ENCODE peak calls at places on chromosomes 4 and X, in nine cellular contexts. One of them, this sample, is unnamed.

GRCh38 chrX:121876316-121876715 is 828.9 kb downstream of the GLUD2 start:
- DNase-seq in heart left ventricle: no peak
- DNase-seq in HCT116: no peak
- DNase-seq in breast epithelium: no peak
- DNase-seq in IMR-90: no peak
- DNase-seq in spleen: no peak
- DNase-seq in esophagus squamous epithelium: no peak
- DNase-seq in upper lobe of left lung: no peak
- DNase-seq in transverse colon: no peak
- DNase-seq in this sample: no peak

GRCh38 chr4:99078336-99078735 is 10.3 kb downstream of the ADH5 start:
- DNase-seq in IMR-90: no peak
- DNase-seq in heart left ventricle: no peak
- DNase-seq in esophagus squamous epithelium: no peak
- DNase-seq in spleen: no peak
- DNase-seq in breast epithelium: no peak
- DNase-seq in HCT116: no peak
- DNase-seq in transverse colon: no peak
- DNase-seq in upper lobe of left lung: no peak
- DNase-seq in this sample: no peak

GRCh38 chr4:163554870-163555465 is 60.5 kb downstream of the TMA16 start:
- DNase-seq in HCT116: no peak
- DNase-seq in breast epithelium: no peak
- DNase-seq in spleen: no peak
- DNase-seq in IMR-90: peak; percentile 32
- DNase-seq in heart left ventricle: no peak
- DNase-seq in transverse colon: no peak
- DNase-seq in upper lobe of left lung: no peak
- DNase-seq in esophagus squamous epithelium: no peak
- DNase-seq in this sample: no peak

GRCh38 chr4:152220201-152220666 is 315.7 kb downstream of the FBXW7 start:
- DNase-seq in transverse colon: no peak
- DNase-seq in spleen: no peak
- DNase-seq in upper lobe of left lung: no peak
- DNase-seq in esophagus squamous epithelium: no peak
- DNase-seq in HCT116: no peak
- DNase-seq in breast epithelium: no peak
- DNase-seq in heart left ventricle: no peak
- DNase-seq in IMR-90: no peak
- DNase-seq in this sample: no peak

GRCh38 chr4:8319731-8320385 is 50.3 kb downstream of the HTRA3 start:
- DNase-seq in heart left ventricle: peak; percentile 85
- DNase-seq in IMR-90: no peak
- DNase-seq in esophagus squamous epithelium: no peak
- DNase-seq in HCT116: no peak
- DNase-seq in spleen: peak; percentile 79
- DNase-seq in breast epithelium: no peak
- DNase-seq in transverse colon: peak; percentile 25
- DNase-seq in upper lobe of left lung: no peak
- DNase-seq in this sample: no peak

GRCh38 chr4:165698272-165698671 is 174.8 kb upstream of the TLL1 start:
- DNase-seq in IMR-90: no peak
- DNase-seq in heart left ventricle: no peak
- DNase-seq in upper lobe of left lung: no peak
- DNase-seq in breast epithelium: no peak
- DNase-seq in HCT116: no peak
- DNase-seq in transverse colon: no peak
- DNase-seq in spleen: no peak
- DNase-seq in esophagus squamous epithelium: no peak
- DNase-seq in this sample: no peak

GRCh38 chr4:48180234-48180633 is 46.2 kb upstream of the TXK start:
- DNase-seq in IMR-90: peak; percentile 4
- DNase-seq in heart left ventricle: no peak
- DNase-seq in upper lobe of left lung: no peak
- DNase-seq in transverse colon: no peak
- DNase-seq in spleen: no peak
- DNase-seq in breast epithelium: no peak
- DNase-seq in esophagus squamous epithelium: no peak
- DNase-seq in HCT116: no peak
- DNase-seq in this sample: no peak

GRCh38 chr4:53484911-53485459 is 106.3 kb downstream of the LNX1 start:
- DNase-seq in esophagus squamous epithelium: no peak
- DNase-seq in HCT116: no peak
- DNase-seq in breast epithelium: no peak
- DNase-seq in transverse colon: no peak
- DNase-seq in upper lobe of left lung: no peak
- DNase-seq in IMR-90: no peak
- DNase-seq in spleen: no peak
- DNase-seq in heart left ventricle: no peak
- DNase-seq in this sample: no peak

GRCh38 chr4:145845118-145845517 is 93.5 kb downstream of the ZNF827 start:
- DNase-seq in IMR-90: no peak
- DNase-seq in esophagus squamous epithelium: no peak
- DNase-seq in transverse colon: no peak
- DNase-seq in spleen: no peak
- DNase-seq in HCT116: no peak
- DNase-seq in breast epithelium: no peak
- DNase-seq in heart left ventricle: no peak
- DNase-seq in upper lobe of left lung: no peak
- DNase-seq in this sample: no peak

GRCh38 chrX:27086221-27086620 is 376.9 kb downstream of the PPP4R3C start:
- DNase-seq in spleen: no peak
- DNase-seq in transverse colon: no peak
- DNase-seq in upper lobe of left lung: no peak
- DNase-seq in breast epithelium: no peak
- DNase-seq in heart left ventricle: no peak
- DNase-seq in HCT116: no peak
- DNase-seq in esophagus squamous epithelium: no peak
- DNase-seq in IMR-90: no peak
- DNase-seq in this sample: no peak

GRCh38 chr4:88818650-88819470 is 121.2 kb upstream of the NAP1L5 start:
- DNase-seq in spleen: no peak
- DNase-seq in upper lobe of left lung: peak; percentile 60
- DNase-seq in transverse colon: peak; percentile 71
- DNase-seq in heart left ventricle: peak; percentile 32
- DNase-seq in esophagus squamous epithelium: no peak
- DNase-seq in breast epithelium: no peak
- DNase-seq in HCT116: peak; percentile 31
- DNase-seq in IMR-90: peak; percentile 59
- DNase-seq in this sample: no peak

GRCh38 chr4:88820723-88821368 is 123.2 kb upstream of the NAP1L5 start:
- DNase-seq in spleen: no peak
- DNase-seq in transverse colon: no peak
- DNase-seq in upper lobe of left lung: no peak
- DNase-seq in HCT116: no peak
- DNase-seq in esophagus squamous epithelium: no peak
- DNase-seq in heart left ventricle: no peak
- DNase-seq in IMR-90: peak; percentile 2
- DNase-seq in breast epithelium: no peak
- DNase-seq in this sample: no peak

GRCh38 chr4:88822034-88822433 is 124.4 kb upstream of the NAP1L5 start:
- DNase-seq in breast epithelium: no peak
- DNase-seq in IMR-90: no peak
- DNase-seq in transverse colon: no peak
- DNase-seq in upper lobe of left lung: no peak
- DNase-seq in spleen: no peak
- DNase-seq in esophagus squamous epithelium: no peak
- DNase-seq in HCT116: no peak
- DNase-seq in heart left ventricle: no peak
- DNase-seq in this sample: no peak

GRCh38 chr4:88827442-88827841 is 129.8 kb upstream of the NAP1L5 start:
- DNase-seq in breast epithelium: no peak
- DNase-seq in esophagus squamous epithelium: no peak
- DNase-seq in spleen: no peak
- DNase-seq in transverse colon: no peak
- DNase-seq in IMR-90: peak; percentile 4
- DNase-seq in HCT116: no peak
- DNase-seq in upper lobe of left lung: no peak
- DNase-seq in heart left ventricle: no peak
- DNase-seq in this sample: no peak

DNA sequence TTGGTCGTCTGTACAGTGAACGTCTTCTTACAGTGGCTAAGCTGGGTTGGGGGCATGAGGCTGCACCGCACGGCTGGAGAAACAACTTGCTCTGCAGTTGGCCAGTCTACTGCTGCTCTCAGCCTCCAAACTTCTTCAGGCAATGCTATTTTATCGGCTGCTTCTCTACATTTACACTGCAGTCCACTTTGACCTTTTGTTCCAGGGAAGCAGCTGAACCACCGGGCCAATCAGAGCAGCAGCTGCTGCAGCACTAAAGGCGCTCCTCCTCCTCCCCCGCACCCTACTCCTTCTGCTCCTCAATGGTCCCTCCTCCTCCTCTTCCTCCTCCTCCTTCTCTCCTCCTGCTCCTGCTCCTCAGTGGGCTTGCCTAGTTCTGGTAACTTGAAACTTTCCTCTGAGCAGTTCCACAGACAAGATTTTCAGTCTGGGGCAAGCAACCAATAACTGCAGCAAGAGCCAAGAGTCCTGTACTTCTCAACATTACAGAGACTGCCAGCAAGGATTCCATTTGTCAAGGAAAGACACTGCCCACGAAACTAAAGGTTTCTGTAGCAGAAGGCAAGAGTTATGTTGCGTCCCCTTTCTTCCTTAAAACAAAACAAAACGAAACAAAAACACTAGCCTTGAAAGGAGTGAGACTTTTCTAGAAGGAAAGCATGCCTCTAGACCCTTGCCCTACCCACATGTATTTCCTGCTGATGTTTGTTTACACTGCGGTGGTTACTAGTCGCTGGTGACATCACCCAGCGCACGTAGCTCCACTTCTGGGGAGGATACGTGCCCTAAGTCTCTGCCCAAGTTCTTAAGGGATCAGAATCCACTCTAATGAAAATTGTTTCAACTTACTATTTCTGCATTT is 125.7 kb upstream of the NAP1L5 start:
- DNase-seq in spleen: peak; percentile 91
- DNase-seq in HCT116: peak; percentile 29
- DNase-seq in esophagus squamous epithelium: peak; percentile 24
- DNase-seq in transverse colon: peak; percentile 90
- DNase-seq in breast epithelium: peak; percentile 85
- DNase-seq in IMR-90: peak; percentile 98
- DNase-seq in upper lobe of left lung: peak; percentile 97
- DNase-seq in heart left ventricle: peak; percentile 93
- DNase-seq in this sample: no peak
- TF ChIP-seq POLR2A in spleen: peak; percentile 36
- TF ChIP-seq POLR2A in HCT116: no peak
- TF ChIP-seq POLR2A in esophagus squamous epithelium: no peak
- TF ChIP-seq POLR2A in transverse colon: peak; percentile 94
- TF ChIP-seq POLR2A in breast epithelium: peak; percentile 7
- TF ChIP-seq POLR2A in IMR-90: peak; percentile 79
- TF ChIP-seq POLR2A in upper lobe of left lung: peak; percentile 49
- TF ChIP-seq POLR2A in heart left ventricle: no peak
- TF ChIP-seq POLR2A in this sample: no peak

GRCh38 chrX:118884552-118885138 is 61.0 kb downstream of the ZCCHC12 start:
- DNase-seq in heart left ventricle: no peak
- DNase-seq in HCT116: no peak
- DNase-seq in IMR-90: no peak
- DNase-seq in transverse colon: no peak
- DNase-seq in upper lobe of left lung: no peak
- DNase-seq in esophagus squamous epithelium: no peak
- DNase-seq in spleen: no peak
- DNase-seq in breast epithelium: no peak
- DNase-seq in this sample: no peak
- TF ChIP-seq POLR2A in heart left ventricle: no peak
- TF ChIP-seq POLR2A in HCT116: no peak
- TF ChIP-seq POLR2A in IMR-90: no peak
- TF ChIP-seq POLR2A in transverse colon: no peak
- TF ChIP-seq POLR2A in upper lobe of left lung: no peak
- TF ChIP-seq POLR2A in esophagus squamous epithelium: no peak
- TF ChIP-seq POLR2A in spleen: no peak
- TF ChIP-seq POLR2A in breast epithelium: no peak
- TF ChIP-seq POLR2A in this sample: no peak

DNA sequence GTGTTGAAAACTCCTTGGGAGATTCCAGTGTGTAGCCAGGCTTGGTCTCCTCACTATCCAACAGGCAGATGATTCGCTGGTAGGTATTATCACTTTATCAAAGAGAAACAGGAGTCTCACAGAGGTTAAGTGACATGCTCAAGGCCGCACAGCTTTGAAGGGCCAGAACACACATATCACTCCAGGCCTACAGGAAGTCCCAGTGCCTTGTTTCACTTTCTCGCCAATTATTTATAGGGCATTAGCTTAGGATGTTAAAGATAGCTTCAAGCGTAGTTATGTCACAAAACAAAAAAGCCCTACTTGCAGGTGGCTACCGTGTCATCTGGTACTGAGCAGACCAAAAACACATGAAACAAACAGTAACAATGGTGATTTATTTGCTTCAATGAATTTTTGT is 13.2 kb downstream of the ATP8A1 start:
- DNase-seq in breast epithelium: no peak
- DNase-seq in spleen: no peak
- DNase-seq in upper lobe of left lung: no peak
- DNase-seq in transverse colon: no peak
- DNase-seq in HCT116: no peak
- DNase-seq in IMR-90: no peak
- DNase-seq in esophagus squamous epithelium: no peak
- DNase-seq in heart left ventricle: peak; percentile 35
- DNase-seq in this sample: no peak
- TF ChIP-seq POLR2A in breast epithelium: no peak
- TF ChIP-seq POLR2A in spleen: no peak
- TF ChIP-seq POLR2A in upper lobe of left lung: no peak
- TF ChIP-seq POLR2A in transverse colon: no peak
- TF ChIP-seq POLR2A in HCT116: no peak
- TF ChIP-seq POLR2A in IMR-90: no peak
- TF ChIP-seq POLR2A in esophagus squamous epithelium: no peak
- TF ChIP-seq POLR2A in heart left ventricle: no peak
- TF ChIP-seq POLR2A in this sample: peak; percentile 51

GRCh38 chr4:169627307-169627706 is 6.9 kb downstream of the CLCN3 start:
- DNase-seq in upper lobe of left lung: no peak
- DNase-seq in breast epithelium: no peak
- DNase-seq in HCT116: no peak
- DNase-seq in esophagus squamous epithelium: no peak
- DNase-seq in IMR-90: no peak
- DNase-seq in spleen: no peak
- DNase-seq in transverse colon: no peak
- DNase-seq in heart left ventricle: no peak
- DNase-seq in this sample: no peak

GRCh38 chr4:169630069-169630468 is 9.7 kb downstream of the CLCN3 start:
- DNase-seq in spleen: no peak
- DNase-seq in HCT116: no peak
- DNase-seq in upper lobe of left lung: no peak
- DNase-seq in IMR-90: no peak
- DNase-seq in heart left ventricle: no peak
- DNase-seq in breast epithelium: no peak
- DNase-seq in esophagus squamous epithelium: no peak
- DNase-seq in transverse colon: no peak
- DNase-seq in this sample: no peak

GRCh38 chr4:169625886-169626285 is 5.5 kb downstream of the CLCN3 start:
- DNase-seq in HCT116: no peak
- DNase-seq in spleen: no peak
- DNase-seq in transverse colon: no peak
- DNase-seq in upper lobe of left lung: no peak
- DNase-seq in IMR-90: no peak
- DNase-seq in esophagus squamous epithelium: no peak
- DNase-seq in heart left ventricle: no peak
- DNase-seq in breast epithelium: no peak
- DNase-seq in this sample: no peak

GRCh38 chr4:169628579-169628978 is 8.2 kb downstream of the CLCN3 start:
- DNase-seq in HCT116: no peak
- DNase-seq in breast epithelium: no peak
- DNase-seq in spleen: no peak
- DNase-seq in transverse colon: no peak
- DNase-seq in upper lobe of left lung: no peak
- DNase-seq in esophagus squamous epithelium: no peak
- DNase-seq in heart left ventricle: no peak
- DNase-seq in IMR-90: no peak
- DNase-seq in this sample: no peak

GRCh38 chr4:169626328-169627282 is 6.2 kb downstream of the CLCN3 start:
- DNase-seq in IMR-90: no peak
- DNase-seq in esophagus squamous epithelium: no peak
- DNase-seq in spleen: no peak
- DNase-seq in breast epithelium: no peak
- DNase-seq in heart left ventricle: no peak
- DNase-seq in upper lobe of left lung: no peak
- DNase-seq in transverse colon: no peak
- DNase-seq in HCT116: no peak
- DNase-seq in this sample: no peak
- TF ChIP-seq POLR2A in IMR-90: no peak
- TF ChIP-seq POLR2A in esophagus squamous epithelium: no peak
- TF ChIP-seq POLR2A in spleen: no peak
- TF ChIP-seq POLR2A in breast epithelium: no peak
- TF ChIP-seq POLR2A in heart left ventricle: no peak
- TF ChIP-seq POLR2A in upper lobe of left lung: no peak
- TF ChIP-seq POLR2A in transverse colon: no peak
- TF ChIP-seq POLR2A in HCT116: no peak
- TF ChIP-seq POLR2A in this sample: no peak